ENCODE peak calls at places on chromosomes 4 and X, in nine cellular contexts. One of them, this sample, is unnamed.

GRCh38 chrX:17024896-17025295 is 78.4 kb downstream of the REPS2 start:
- DNase-seq in ovary: no peak
- DNase-seq in GM12891: no peak
- DNase-seq in testis: no peak
- DNase-seq in HCT116: no peak
- DNase-seq in heart left ventricle: no peak
- DNase-seq in Peyer's patch: peak
- DNase-seq in uterus: no peak
- DNase-seq in adrenal gland: peak
- DNase-seq in this sample: no peak

GRCh38 chrX:103197721-103198306 is 17.1 kb upstream of the BEX4 start:
- DNase-seq in HCT116: no peak
- DNase-seq in heart left ventricle: no peak
- DNase-seq in adrenal gland: no peak
- DNase-seq in Peyer's patch: no peak
- DNase-seq in testis: no peak
- DNase-seq in ovary: no peak
- DNase-seq in GM12891: no peak
- DNase-seq in uterus: no peak
- DNase-seq in this sample: no peak

GRCh38 chrX:24148118-24148517 is 1.4 kb upstream of the ZFX start:
- DNase-seq in adrenal gland: no peak
- DNase-seq in Peyer's patch: no peak
- DNase-seq in heart left ventricle: no peak
- DNase-seq in GM12891: no peak
- DNase-seq in HCT116: no peak
- DNase-seq in uterus: no peak
- DNase-seq in testis: no peak
- DNase-seq in ovary: no peak
- DNase-seq in this sample: no peak

GRCh38 chr4:2416564-2417195 is 1.8 kb downstream of the ZFYVE28 start:
- DNase-seq in testis: peak
- DNase-seq in uterus: no peak
- DNase-seq in GM12891: no peak
- DNase-seq in adrenal gland: peak
- DNase-seq in HCT116: no peak
- DNase-seq in heart left ventricle: no peak
- DNase-seq in ovary: no peak
- DNase-seq in Peyer's patch: peak
- DNase-seq in this sample: no peak

GRCh38 chrX:69146739-69147138 is 18.5 kb downstream of the PJA1 start:
- DNase-seq in adrenal gland: no peak
- DNase-seq in GM12891: no peak
- DNase-seq in testis: no peak
- DNase-seq in ovary: no peak
- DNase-seq in uterus: no peak
- DNase-seq in Peyer's patch: no peak
- DNase-seq in HCT116: no peak
- DNase-seq in heart left ventricle: no peak
- DNase-seq in this sample: no peak

GRCh38 chr4:15805583-15806517 is 27.7 kb downstream of the CD38 start:
- DNase-seq in HCT116: peak
- DNase-seq in ovary: no peak
- DNase-seq in heart left ventricle: no peak
- DNase-seq in testis: peak
- DNase-seq in GM12891: no peak
- DNase-seq in uterus: no peak
- DNase-seq in Peyer's patch: peak
- DNase-seq in adrenal gland: peak
- DNase-seq in this sample: no peak

GRCh38 chr4:36771411-36772153 is 473.0 kb upstream of the NWD2 start:
- DNase-seq in testis: no peak
- DNase-seq in HCT116: peak
- DNase-seq in GM12891: no peak
- DNase-seq in heart left ventricle: no peak
- DNase-seq in ovary: no peak
- DNase-seq in Peyer's patch: no peak
- DNase-seq in adrenal gland: no peak
- DNase-seq in uterus: no peak
- DNase-seq in this sample: no peak

GRCh38 chrX:41382699-41383645 is 49.0 kb downstream of the DDX3X start:
- DNase-seq in GM12891: no peak
- DNase-seq in heart left ventricle: no peak
- DNase-seq in testis: no peak
- DNase-seq in Peyer's patch: peak
- DNase-seq in ovary: no peak
- DNase-seq in adrenal gland: no peak
- DNase-seq in HCT116: peak
- DNase-seq in uterus: no peak
- DNase-seq in this sample: no peak

GRCh38 chr4:185576918-185577591 is 41.7 kb upstream of the PDLIM3 start:
- DNase-seq in uterus: no peak
- DNase-seq in adrenal gland: no peak
- DNase-seq in testis: no peak
- DNase-seq in heart left ventricle: no peak
- DNase-seq in GM12891: no peak
- DNase-seq in ovary: no peak
- DNase-seq in Peyer's patch: no peak
- DNase-seq in HCT116: no peak
- DNase-seq in this sample: no peak

GRCh38 chr4:151331276-151332042 is 6.1 kb upstream of the SH3D19 start:
- DNase-seq in ovary: no peak
- DNase-seq in HCT116: no peak
- DNase-seq in testis: no peak
- DNase-seq in GM12891: no peak
- DNase-seq in adrenal gland: no peak
- DNase-seq in uterus: no peak
- DNase-seq in Peyer's patch: no peak
- DNase-seq in heart left ventricle: no peak
- DNase-seq in this sample: no peak

GRCh38 chrX:140664939-140665338 is 44.6 kb upstream of the LINC00632 start:
- DNase-seq in GM12891: no peak
- DNase-seq in heart left ventricle: no peak
- DNase-seq in ovary: no peak
- DNase-seq in HCT116: no peak
- DNase-seq in uterus: no peak
- DNase-seq in Peyer's patch: no peak
- DNase-seq in adrenal gland: no peak
- DNase-seq in testis: no peak
- DNase-seq in this sample: no peak

GRCh38 chr4:173343832-173344397 is 9.8 kb upstream of the HMGB2 start:
- DNase-seq in GM12891: no peak
- DNase-seq in testis: no peak
- DNase-seq in heart left ventricle: no peak
- DNase-seq in Peyer's patch: no peak
- DNase-seq in ovary: no peak
- DNase-seq in HCT116: no peak
- DNase-seq in adrenal gland: no peak
- DNase-seq in uterus: no peak
- DNase-seq in this sample: no peak

GRCh38 chrX:109600114-109600710 is 24.8 kb downstream of the KCNE5 start:
- DNase-seq in HCT116: no peak
- DNase-seq in Peyer's patch: no peak
- DNase-seq in uterus: no peak
- DNase-seq in GM12891: no peak
- DNase-seq in adrenal gland: no peak
- DNase-seq in heart left ventricle: peak
- DNase-seq in ovary: no peak
- DNase-seq in testis: peak
- DNase-seq in this sample: no peak

GRCh38 chr4:119040261-119040660 is 95.4 kb upstream of the MYOZ2 start:
- DNase-seq in GM12891: no peak
- DNase-seq in testis: no peak
- DNase-seq in heart left ventricle: no peak
- DNase-seq in ovary: no peak
- DNase-seq in HCT116: no peak
- DNase-seq in Peyer's patch: no peak
- DNase-seq in adrenal gland: no peak
- DNase-seq in uterus: no peak
- DNase-seq in this sample: no peak

DNA sequence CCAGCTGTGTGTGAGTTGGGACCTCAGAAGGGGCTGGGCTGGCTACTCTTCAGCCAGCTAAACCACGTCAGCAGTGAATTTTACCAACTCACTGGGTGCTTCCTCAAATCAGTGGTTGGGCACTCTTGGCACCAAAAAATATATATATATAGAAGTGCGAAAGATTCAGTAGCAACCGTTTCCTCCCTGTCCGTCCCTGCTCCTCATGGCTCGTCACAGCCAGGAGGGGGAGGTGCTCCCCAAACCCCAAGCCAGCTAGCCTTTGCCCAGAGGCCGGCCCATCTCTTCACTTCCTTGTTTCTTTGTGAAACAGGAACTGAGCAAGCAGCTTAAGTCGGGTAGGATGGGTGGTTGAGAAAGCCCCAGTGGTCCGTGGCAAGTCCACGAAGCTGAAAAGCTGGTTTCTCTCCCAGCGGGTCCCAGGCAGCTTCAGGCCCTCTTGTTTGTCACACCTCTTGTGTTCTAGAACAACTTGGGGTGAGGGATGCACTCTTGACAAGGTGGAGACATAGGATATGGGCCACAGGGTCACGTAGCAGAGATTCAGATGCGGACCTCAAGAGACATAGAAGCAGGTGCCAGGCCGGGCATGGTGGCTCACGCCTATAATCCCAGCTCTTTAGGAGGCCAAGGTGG is 6.8 kb upstream of the SASH3 start:
- DNase-seq in Peyer's patch: peak
- DNase-seq in HCT116: no peak
- DNase-seq in GM12891: no peak
- DNase-seq in adrenal gland: no peak
- DNase-seq in uterus: no peak
- DNase-seq in heart left ventricle: peak
- DNase-seq in testis: peak
- DNase-seq in ovary: no peak
- DNase-seq in this sample: peak
- TF ChIP-seq POLR2A in Peyer's patch: no peak
- TF ChIP-seq POLR2A in HCT116: no peak
- TF ChIP-seq POLR2A in GM12891: peak
- TF ChIP-seq POLR2A in adrenal gland: no peak
- TF ChIP-seq POLR2A in uterus: no peak
- TF ChIP-seq POLR2A in heart left ventricle: no peak
- TF ChIP-seq POLR2A in testis: no peak
- TF ChIP-seq POLR2A in ovary: no peak
- TF ChIP-seq POLR2A in this sample: peak

DNA sequence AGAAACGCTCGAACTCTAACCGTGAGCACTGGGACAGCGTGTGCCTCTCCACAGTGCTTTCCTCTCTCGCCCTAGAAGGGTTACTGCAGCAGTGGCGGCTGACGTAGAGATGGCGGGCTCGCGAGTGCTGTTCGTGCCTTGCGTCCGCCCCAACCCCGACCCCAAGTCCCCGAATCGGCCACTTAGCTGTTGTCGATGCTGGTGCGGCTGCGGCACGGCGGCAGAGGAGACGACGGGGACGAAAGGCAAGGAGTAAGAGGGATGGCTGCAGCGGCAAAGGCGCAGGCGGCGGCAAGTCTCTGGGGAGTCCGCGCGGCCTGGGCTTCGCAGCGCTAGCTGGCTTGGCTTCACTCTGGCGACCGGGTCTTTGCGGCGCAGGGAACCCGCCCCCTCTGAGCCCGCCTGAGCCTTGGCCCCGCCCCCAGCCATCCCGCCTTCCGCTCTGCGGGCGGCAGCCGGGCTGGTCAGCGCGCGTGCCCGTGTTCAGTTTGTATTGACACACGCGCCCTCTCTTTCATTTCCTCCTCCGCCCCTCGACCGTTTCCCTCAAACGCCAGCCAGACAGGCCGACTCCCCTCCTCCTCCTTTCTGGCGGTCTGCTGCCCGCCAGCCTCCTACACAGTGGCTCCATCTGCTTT is at the start of gene SPIN4:
- DNase-seq in ovary: peak
- DNase-seq in adrenal gland: peak
- DNase-seq in Peyer's patch: peak
- DNase-seq in HCT116: peak
- DNase-seq in heart left ventricle: peak
- DNase-seq in uterus: peak
- DNase-seq in testis: peak
- DNase-seq in GM12891: peak
- DNase-seq in this sample: peak
- TF ChIP-seq POLR2A in ovary: no peak
- TF ChIP-seq POLR2A in adrenal gland: peak
- TF ChIP-seq POLR2A in Peyer's patch: no peak
- TF ChIP-seq POLR2A in HCT116: peak
- TF ChIP-seq POLR2A in heart left ventricle: no peak
- TF ChIP-seq POLR2A in uterus: peak
- TF ChIP-seq POLR2A in testis: no peak
- TF ChIP-seq POLR2A in GM12891: peak
- TF ChIP-seq POLR2A in this sample: peak

GRCh38 chr4:38873290-38873949 is 5.8 kb downstream of the FAM114A1 start:
- DNase-seq in HCT116: no peak
- DNase-seq in heart left ventricle: no peak
- DNase-seq in uterus: no peak
- DNase-seq in adrenal gland: no peak
- DNase-seq in GM12891: no peak
- DNase-seq in Peyer's patch: no peak
- DNase-seq in testis: no peak
- DNase-seq in ovary: no peak
- DNase-seq in this sample: no peak

GRCh38 chr4:38869511-38869910 is 1.9 kb downstream of the FAM114A1 start:
- DNase-seq in testis: no peak
- DNase-seq in GM12891: no peak
- DNase-seq in Peyer's patch: no peak
- DNase-seq in adrenal gland: no peak
- DNase-seq in heart left ventricle: no peak
- DNase-seq in HCT116: no peak
- DNase-seq in uterus: no peak
- DNase-seq in ovary: no peak
- DNase-seq in this sample: no peak

GRCh38 chr4:38870098-38870850 is 2.7 kb downstream of the FAM114A1 start:
- DNase-seq in Peyer's patch: no peak
- DNase-seq in GM12891: no peak
- DNase-seq in HCT116: no peak
- DNase-seq in ovary: peak
- DNase-seq in testis: peak
- DNase-seq in adrenal gland: no peak
- DNase-seq in heart left ventricle: no peak
- DNase-seq in uterus: peak
- DNase-seq in this sample: no peak

GRCh38 chr4:38871593-38871992 is 4.0 kb downstream of the FAM114A1 start:
- DNase-seq in uterus: no peak
- DNase-seq in testis: no peak
- DNase-seq in Peyer's patch: no peak
- DNase-seq in heart left ventricle: no peak
- DNase-seq in GM12891: no peak
- DNase-seq in adrenal gland: no peak
- DNase-seq in HCT116: no peak
- DNase-seq in ovary: no peak
- DNase-seq in this sample: no peak

GRCh38 chr4:38872620-38873019 is 5.0 kb downstream of the FAM114A1 start:
- DNase-seq in heart left ventricle: no peak
- DNase-seq in uterus: no peak
- DNase-seq in HCT116: no peak
- DNase-seq in Peyer's patch: peak
- DNase-seq in ovary: no peak
- DNase-seq in adrenal gland: no peak
- DNase-seq in testis: no peak
- DNase-seq in GM12891: no peak
- DNase-seq in this sample: no peak
- TF ChIP-seq POLR2A in heart left ventricle: no peak
- TF ChIP-seq POLR2A in uterus: no peak
- TF ChIP-seq POLR2A in HCT116: no peak
- TF ChIP-seq POLR2A in Peyer's patch: no peak
- TF ChIP-seq POLR2A in ovary: no peak
- TF ChIP-seq POLR2A in adrenal gland: no peak
- TF ChIP-seq POLR2A in testis: no peak
- TF ChIP-seq POLR2A in GM12891: no peak
- TF ChIP-seq POLR2A in this sample: no peak

GRCh38 chr4:127632420-127633403 is at the start of gene INTU:
- DNase-seq in HCT116: peak
- DNase-seq in ovary: peak
- DNase-seq in uterus: peak
- DNase-seq in testis: peak
- DNase-seq in heart left ventricle: peak
- DNase-seq in GM12891: no peak
- DNase-seq in adrenal gland: peak
- DNase-seq in Peyer's patch: peak
- DNase-seq in this sample: no peak
- TF ChIP-seq POLR2A in HCT116: no peak
- TF ChIP-seq POLR2A in ovary: no peak
- TF ChIP-seq POLR2A in uterus: no peak
- TF ChIP-seq POLR2A in testis: no peak
- TF ChIP-seq POLR2A in heart left ventricle: no peak
- TF ChIP-seq POLR2A in GM12891: no peak
- TF ChIP-seq POLR2A in adrenal gland: peak
- TF ChIP-seq POLR2A in Peyer's patch: no peak
- TF ChIP-seq POLR2A in this sample: no peak

This sample was measured in GM12892.